ENCODE peak calls at places on chromosomes 5 and 9, in nine cellular contexts. O is mucosa of gallbladder; W is endothelial cell of umbilical vein; P is CD8-positive, alpha-beta T cell; X is GM10248; U is heart left ventricle; J is mesothelial cell of epicardium; R is iris pigment epithelial cell; G is kidney tubule cell. B is an unnamed sample.

GRCh38 chr5:171291371-171291770 is 17.7 kb upstream of the TLX3 start:
- DNase-seq in G (no peak), J (no peak), W (no peak), P (no peak), O (no peak), R (peak), U (no peak), X (no peak), B (no peak)

GRCh38 chr5:151257731-151258715 is 5.0 kb downstream of the GM2A start:
- DNase-seq in J (no peak), P (no peak), R (peak), X (peak), U (no peak), O (no peak), W (no peak), G (peak), B (no peak)

GRCh38 chr9:112174965-112175795 is at the start of gene SUSD1:
- DNase-seq in P (no peak), O (no peak), R (no peak), J (peak), G (peak), W (peak), U (peak), X (peak), B (peak)

GRCh38 chr9:128409998-128410397 is 10.7 kb upstream of the CERCAM start:
- DNase-seq in R (peak), O (no peak), J (no peak), G (no peak), P (no peak), U (no peak), X (no peak), W (no peak), B (no peak)

GRCh38 chr5:167730656-167731055 is 560.8 kb upstream of the WWC1 start:
- DNase-seq in O (no peak), R (no peak), G (no peak), J (no peak), U (no peak), X (no peak), P (no peak), W (no peak), B (no peak)

GRCh38 chr9:79061766-79062165 is 510.0 kb upstream of the TLE4 start:
- DNase-seq in W (no peak), O (no peak), X (no peak), R (no peak), G (no peak), J (no peak), U (no peak), P (no peak), B (no peak)

GRCh38 chr5:81006955-81007636 is 46.9 kb downstream of the RASGRF2 start:
- DNase-seq in O (no peak), P (no peak), W (no peak), R (no peak), U (no peak), J (no peak), G (no peak), X (no peak), B (peak)

GRCh38 chr5:8949908-8950307 is 596.0 kb downstream of the SEMA5A start:
- DNase-seq in O (no peak), X (peak), P (no peak), G (peak), W (no peak), R (no peak), J (no peak), U (no peak), B (no peak)

GRCh38 chr9:591292-591691 is 250.2 kb upstream of the DMRT1 start:
- DNase-seq in X (no peak), U (peak), R (no peak), J (no peak), W (peak), G (peak), O (peak), P (no peak), B (no peak)

GRCh38 chr9:129245276-129245675 is 67.2 kb upstream of the IER5L start:
- DNase-seq in O (no peak), W (no peak), G (peak), J (no peak), P (no peak), X (no peak), U (peak), R (peak), B (peak)

GRCh38 chr5:62475072-62475471 is 62.5 kb downstream of the IPO11 start:
- DNase-seq in W (no peak), X (no peak), R (peak), P (no peak), U (no peak), O (no peak), J (no peak), G (peak), B (no peak)

GRCh38 chr9:90449213-90449925 is 193.3 kb downstream of the DIRAS2 start:
- DNase-seq in J (no peak), W (no peak), R (peak), X (no peak), O (no peak), U (no peak), P (no peak), G (peak), B (no peak)

GRCh38 chr9:114339130-114339908 is 9.7 kb downstream of the ORM2 start:
- DNase-seq in X (peak), P (peak), W (peak), O (peak), U (peak), J (no peak), R (peak), G (peak), B (peak)

GRCh38 chr9:98374385-98375051 is 119.1 kb upstream of the TBC1D2 start:
- DNase-seq in J (no peak), O (peak), G (peak), P (no peak), W (peak), R (peak), U (no peak), X (no peak), B (no peak)

GRCh38 chr9:83430681-83431080 is 107.5 kb downstream of the FRMD3 start:
- DNase-seq in P (no peak), W (no peak), O (no peak), X (no peak), U (no peak), R (no peak), J (no peak), G (no peak), B (no peak)

GRCh38 chr5:34517249-34517648 is 138.9 kb upstream of the RAI14 start:
- DNase-seq in U (no peak), W (peak), R (peak), P (no peak), X (no peak), G (peak), O (no peak), J (no peak), B (no peak)

GRCh38 chr9:115006660-115007059 is 76.3 kb upstream of the TNFSF8 start:
- DNase-seq in W (no peak), J (no peak), G (peak), U (no peak), R (peak), O (no peak), X (no peak), P (no peak), B (peak)

GRCh38 chr5:94691947-94692346 is 73.5 kb downstream of the SLF1 start:
- DNase-seq in W (peak), O (no peak), P (no peak), R (peak), X (no peak), G (peak), J (no peak), U (no peak), B (no peak)

GRCh38 chr9:109181284-109181683 is 14.2 kb upstream of the FRRS1L start:
- DNase-seq in P (no peak), O (no peak), R (no peak), G (peak), X (peak), J (no peak), W (no peak), U (no peak), B (peak)

GRCh38 chr5:163567811-163568210 is 62.4 kb downstream of the MAT2B start:
- DNase-seq in J (no peak), O (no peak), X (no peak), W (no peak), R (no peak), U (no peak), P (no peak), G (no peak), B (no peak)

GRCh38 chr5:96885518-96886338 is 9.4 kb downstream of the ERAP2 start:
- DNase-seq in U (no peak), R (peak), O (no peak), G (peak), X (peak), P (no peak), W (no peak), J (no peak), B (peak)

GRCh38 chr5:33375900-33376299 is 64.9 kb upstream of the TARS1 start:
- DNase-seq in X (no peak), O (no peak), W (no peak), P (no peak), R (no peak), U (no peak), J (no peak), G (no peak), B (no peak)

GRCh38 chr9:110208031-110208430 is at the start of gene C9orf152:
- DNase-seq in X (no peak), U (no peak), P (no peak), J (no peak), R (no peak), W (no peak), G (no peak), O (peak), B (no peak)

GRCh38 chr9:112042244-112042638 is 132.9 kb downstream of the SUSD1 start:
- DNase-seq in J (no peak), P (no peak), R (no peak), W (no peak), G (peak), U (no peak), X (no peak), O (no peak), B (no peak)

GRCh38 chr5:134101686-134102439 is 12.6 kb upstream of the TCF7 start:
- DNase-seq in J (no peak), R (no peak), W (peak), X (peak), O (no peak), G (peak), P (peak), U (peak), B (peak)

GRCh38 chr9:70156729-70157128 is 102.0 kb upstream of the SMC5 start:
- DNase-seq in R (peak), O (no peak), G (no peak), J (no peak), U (no peak), X (no peak), P (no peak), W (peak), B (no peak)

GRCh38 chr5:1524799-1525623 is 1.3 kb upstream of the LPCAT1 start:
- DNase-seq in G (no peak), X (no peak), U (peak), O (no peak), P (no peak), R (no peak), W (no peak), J (no peak), B (peak)

GRCh38 chr5:119355636-119356383 is at the start of gene TNFAIP8:
- DNase-seq in J (peak), G (peak), X (peak), O (peak), P (no peak), W (peak), R (peak), U (peak), B (peak)

GRCh38 chr5:139911425-139912120 is 116.0 kb downstream of the PSD2 start:
- DNase-seq in X (no peak), R (no peak), P (no peak), J (no peak), U (no peak), O (no peak), G (no peak), W (no peak), B (no peak)

GRCh38 chr5:158463971-158464370 is 605.0 kb upstream of the CLINT1 start:
- DNase-seq in W (no peak), X (no peak), U (peak), R (peak), P (no peak), O (no peak), J (no peak), G (no peak), B (no peak)